ENCODE peak calls at places on chromosomes 1 and 21, in five cellular contexts. R is lower leg skin, H is K562, I is adrenal gland, N is A549. O is an unnamed sample.

GRCh38 chr1:66207484-66207883 is 326.5 kb upstream of the SGIP1 start:
- DNase-seq in R (no peak), H (no peak), I (no peak), N (peak; percentile 47), O (peak; percentile 43)

GRCh38 chr1:174408142-174408541 is 39.6 kb upstream of the GPR52 start:
- DNase-seq in R (no peak), H (no peak), I (no peak), N (no peak), O (no peak)

GRCh38 chr1:78840447-78841251 is 165.9 kb downstream of the ADGRL4 start:
- DNase-seq in R (no peak), H (no peak), I (no peak), N (no peak), O (no peak)

GRCh38 chr21:42749226-42749625 is 95.8 kb downstream of the PDE9A start:
- DNase-seq in R (no peak), H (no peak), I (no peak), N (no peak), O (no peak)

GRCh38 chr1:177969825-177970371 is at the start of gene SEC16B:
- DNase-seq in R (no peak), H (no peak), I (no peak), N (peak; percentile 80), O (no peak)

GRCh38 chr1:202315576-202316168 is 26.1 kb downstream of the UBE2T start:
- DNase-seq in R (peak; percentile 49), H (peak; percentile 81), I (peak; percentile 82), N (peak; percentile 80), O (peak; percentile 43)

GRCh38 chr1:46497665-46498064 is 8.0 kb downstream of the DMBX1 start:
- DNase-seq in R (no peak), H (no peak), I (no peak), N (no peak), O (no peak)

GRCh38 chr1:14866841-14867626 is 268.5 kb downstream of the KAZN start:
- DNase-seq in R (no peak), H (no peak), I (no peak), N (no peak), O (no peak)

GRCh38 chr1:94623560-94624148 is 82.1 kb upstream of the F3 start:
- DNase-seq in R (no peak), H (no peak), I (no peak), N (no peak), O (no peak)

GRCh38 chr1:44220001-44220751 is 6.9 kb downstream of the DMAP1 start:
- DNase-seq in R (no peak), H (no peak), I (peak; percentile 66), N (no peak), O (no peak)

GRCh38 chr1:183472488-183473285 is at the start of gene SMG7:
- DNase-seq in R (peak; percentile 31), H (peak; percentile 72), I (no peak), N (no peak), O (peak; percentile 44)
- TF ChIP-seq POLR2A in R (no peak), H (peak; percentile 81), I (no peak), N (peak; percentile 68), O (no peak)

GRCh38 chr1:54886724-54887664 is at the start of gene DHCR24:
- DNase-seq in R (peak; percentile 73), H (peak; percentile 100), I (peak; percentile 90), N (peak; percentile 71), O (peak; percentile 50)

GRCh38 chr1:54887665-54888071 is 673 bp upstream of the DHCR24 start:
- DNase-seq in R (peak; percentile 48), H (no peak), I (peak; percentile 80), N (no peak), O (no peak)

GRCh38 chr1:54889132-54889725 is 2.2 kb upstream of the DHCR24 start:
- DNase-seq in R (no peak), H (no peak), I (peak; percentile 57), N (no peak), O (no peak)

GRCh38 chr1:54885863-54886723 is 902 bp downstream of the DHCR24 start:
- DNase-seq in R (peak; percentile 46), H (peak; percentile 54), I (peak; percentile 50), N (no peak), O (no peak)

DNA sequence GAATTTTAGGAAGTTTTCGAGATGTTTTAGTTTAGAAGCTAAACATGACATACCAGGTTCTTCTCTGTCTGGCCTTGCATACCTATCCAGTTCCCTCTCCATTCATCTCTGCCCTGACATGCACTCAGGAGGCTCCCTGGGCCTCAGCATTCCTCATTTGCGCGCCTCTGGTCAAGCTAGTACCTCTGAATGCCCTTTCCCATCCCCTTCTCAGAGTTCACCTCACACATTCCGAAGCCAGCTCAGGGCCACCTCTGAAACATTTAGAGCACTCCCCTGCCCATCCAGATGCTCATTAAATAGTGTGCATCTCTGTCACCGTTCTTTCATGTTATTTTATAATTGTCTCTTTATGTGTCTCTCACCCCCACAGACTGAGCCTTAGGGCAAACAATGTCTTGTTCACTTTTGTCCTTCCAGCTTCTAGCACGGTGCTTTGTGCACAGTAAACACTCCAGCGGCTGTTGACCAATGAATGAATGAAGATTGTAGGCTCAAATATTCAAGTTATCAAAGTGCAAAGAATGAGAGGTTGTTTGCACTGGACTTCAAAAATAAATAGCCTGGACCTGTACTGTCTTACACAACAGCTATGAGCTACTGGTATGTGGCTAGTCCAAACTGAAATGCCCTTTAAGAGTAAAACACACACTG is 1.2 kb upstream of the DHCR24 start:
- DNase-seq in R (no peak), H (no peak), I (no peak), N (no peak), O (no peak)
- H3K4me3 ChIP-seq in R (no peak overlapping the region), H (peak overlapping the region; percentile 95), I (peak overlapping the region; percentile 82), N (peak overlapping the region; percentile 77), O (no peak overlapping the region)

GRCh38 chr1:111198836-111199235 is 1.6 kb downstream of the DENND2D start:
- DNase-seq in R (no peak), H (no peak), I (no peak), N (no peak), O (no peak)
- TF ChIP-seq POLR2A in R (no peak), H (no peak), I (no peak), N (no peak), O (no peak)

DNA sequence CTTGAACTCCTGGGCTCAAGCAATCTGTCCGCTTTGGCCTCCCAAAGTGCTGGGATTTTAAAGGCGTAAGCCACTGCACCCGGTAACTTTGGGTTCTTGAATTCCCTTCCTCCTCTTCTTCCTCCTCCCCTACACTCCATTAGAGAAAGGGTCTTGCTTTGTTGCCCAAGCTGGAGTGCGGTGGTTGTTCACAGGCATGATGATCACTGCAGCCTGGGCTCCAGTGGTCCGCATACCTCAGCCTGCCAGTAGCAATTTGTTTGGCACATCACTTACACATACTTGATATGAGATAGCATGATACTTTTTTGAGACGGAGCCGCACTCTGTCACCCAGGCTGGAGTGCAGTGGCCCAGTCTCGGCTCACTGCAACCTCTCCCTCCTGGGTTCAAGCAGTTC is 2.2 kb downstream of the DEGS1 start:
- DNase-seq in R (no peak), H (no peak), I (no peak), N (no peak), O (no peak)
- H3K4me3 ChIP-seq in R (no peak overlapping the region), H (peak overlapping the region; percentile 82), I (no peak overlapping the region), N (no peak overlapping the region), O (no peak overlapping the region)

O was measured in uterus.